ENCODE peak calls at places on chromosomes 2 and 18, in six cellular contexts. G, W, U, H, N and L are unnamed samples.

GRCh38 chr2:30408961-30409387 is 38.1 kb upstream of the LCLAT1 start:
- DNase-seq in G (no peak), W (no peak), U (no peak), H (peak; percentile 74), N (no peak), L (no peak)

GRCh38 chr18:57544958-57545661 is 41.4 kb downstream of the FECH start:
- DNase-seq in G (no peak), W (no peak), U (no peak), H (no peak), N (no peak), L (no peak)

GRCh38 chr2:152635635-152636298 is 81.5 kb downstream of the PRPF40A start:
- DNase-seq in G (peak; percentile 45), W (no peak), U (peak; percentile 70), H (peak; percentile 65), N (no peak), L (peak; percentile 60)

GRCh38 chr2:63678085-63678484 is 89.3 kb downstream of the MDH1 start:
- DNase-seq in G (no peak), W (no peak), U (no peak), H (no peak), N (no peak), L (no peak)

GRCh38 chr18:79695269-79695668 is 15.7 kb downstream of the CTDP1 start:
- DNase-seq in G (peak; percentile 11), W (no peak), U (no peak), H (peak; percentile 18), N (no peak), L (no peak)

GRCh38 chr18:7158201-7158600 is 40.6 kb upstream of the LAMA1 start:
- DNase-seq in G (no peak), W (no peak), U (no peak), H (peak; percentile 34), N (peak; percentile 48), L (peak; percentile 62)

GRCh38 chr2:33550206-33550605 is 48.9 kb downstream of the FAM98A start:
- DNase-seq in G (no peak), W (no peak), U (no peak), H (no peak), N (no peak), L (no peak)

GRCh38 chr2:133740500-133740899 is 172.2 kb upstream of the NCKAP5 start:
- DNase-seq in G (no peak), W (no peak), U (no peak), H (no peak), N (no peak), L (no peak)

GRCh38 chr2:132038179-132038882 is 123.4 kb downstream of the ANKRD30BL start:
- DNase-seq in G (no peak), W (no peak), U (no peak), H (no peak), N (no peak), L (no peak)

GRCh38 chr2:132489150-132489549 is 72.5 kb downstream of the GPR39 start:
- DNase-seq in G (peak; percentile 25), W (no peak), U (no peak), H (no peak), N (no peak), L (peak; percentile 38)

GRCh38 chr18:44708451-44709083 is 27.9 kb downstream of the SETBP1 start:
- DNase-seq in G (no peak), W (no peak), U (no peak), H (peak; percentile 85), N (no peak), L (no peak)
- H3K4me3 ChIP-seq in G (no peak overlapping the region), W (no peak overlapping the region), U (no peak overlapping the region), H (no peak overlapping the region), N (no peak overlapping the region), L (no peak overlapping the region)

GRCh38 chr2:173750332-173750731 is 214.8 kb downstream of the SP3 start:
- DNase-seq in G (no peak), W (peak; percentile 43), U (no peak), H (peak; percentile 46), N (peak; percentile 1), L (peak; percentile 29)
- TF ChIP-seq CTCF in G (no peak), W (peak; percentile 21), U (no peak), H (no peak), N (peak; percentile 19), L (peak; percentile 27)

GRCh38 chr2:44926957-44927356 is 14.5 kb upstream of the SIX3 start:
- DNase-seq in G (no peak), W (no peak), U (no peak), H (no peak), N (no peak), L (no peak)

GRCh38 chr2:44930274-44930826 is 11.2 kb upstream of the SIX3 start:
- DNase-seq in G (no peak), W (no peak), U (no peak), H (no peak), N (no peak), L (no peak)

GRCh38 chr2:44929680-44930273 is 11.7 kb upstream of the SIX3 start:
- DNase-seq in G (peak; percentile 32), W (no peak), U (no peak), H (no peak), N (no peak), L (no peak)

GRCh38 chr2:44928660-44929471 is 12.6 kb upstream of the SIX3 start:
- DNase-seq in G (no peak), W (no peak), U (no peak), H (no peak), N (no peak), L (no peak)

DNA sequence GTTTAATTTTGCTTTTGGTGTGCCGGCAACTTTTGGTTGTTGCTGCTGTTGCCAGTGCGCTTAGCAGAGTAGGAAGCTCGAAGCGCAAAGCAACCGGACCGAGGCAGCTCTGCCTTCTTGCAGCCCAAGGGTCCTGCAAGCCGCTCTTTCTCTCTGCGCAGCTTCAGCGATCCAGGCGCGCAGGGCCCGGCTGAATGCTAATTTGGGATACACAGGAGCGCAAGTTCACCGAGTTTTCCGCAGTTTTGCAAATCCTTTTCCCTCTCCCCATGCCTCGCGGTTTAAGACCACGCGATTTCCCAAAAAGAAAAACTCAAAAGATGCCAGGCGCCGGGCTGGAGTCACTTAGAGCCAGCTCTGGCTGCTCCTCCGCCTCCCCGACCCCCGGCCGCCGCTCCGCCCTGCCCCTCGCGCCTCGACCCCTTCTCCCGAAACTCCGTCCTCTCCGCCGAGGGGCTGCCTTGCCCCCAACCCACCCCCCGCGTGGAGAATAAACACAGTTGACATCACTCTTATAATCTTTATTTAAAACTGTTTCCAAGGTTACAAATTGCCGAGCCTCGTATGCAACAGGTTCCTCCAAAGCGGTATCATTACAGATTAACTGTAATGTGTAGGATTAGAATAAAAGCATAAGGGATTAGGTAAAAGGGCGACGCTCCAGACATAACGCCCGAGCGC is 13.4 kb upstream of the SIX3 start:
- DNase-seq in G (no peak), W (no peak), U (no peak), H (no peak), N (no peak), L (no peak)
- H3K4me3 ChIP-seq in G (no peak overlapping the region), W (no peak overlapping the region), U (peak overlapping the region; percentile 39), H (no peak overlapping the region), N (no peak overlapping the region), L (no peak overlapping the region)

DNA sequence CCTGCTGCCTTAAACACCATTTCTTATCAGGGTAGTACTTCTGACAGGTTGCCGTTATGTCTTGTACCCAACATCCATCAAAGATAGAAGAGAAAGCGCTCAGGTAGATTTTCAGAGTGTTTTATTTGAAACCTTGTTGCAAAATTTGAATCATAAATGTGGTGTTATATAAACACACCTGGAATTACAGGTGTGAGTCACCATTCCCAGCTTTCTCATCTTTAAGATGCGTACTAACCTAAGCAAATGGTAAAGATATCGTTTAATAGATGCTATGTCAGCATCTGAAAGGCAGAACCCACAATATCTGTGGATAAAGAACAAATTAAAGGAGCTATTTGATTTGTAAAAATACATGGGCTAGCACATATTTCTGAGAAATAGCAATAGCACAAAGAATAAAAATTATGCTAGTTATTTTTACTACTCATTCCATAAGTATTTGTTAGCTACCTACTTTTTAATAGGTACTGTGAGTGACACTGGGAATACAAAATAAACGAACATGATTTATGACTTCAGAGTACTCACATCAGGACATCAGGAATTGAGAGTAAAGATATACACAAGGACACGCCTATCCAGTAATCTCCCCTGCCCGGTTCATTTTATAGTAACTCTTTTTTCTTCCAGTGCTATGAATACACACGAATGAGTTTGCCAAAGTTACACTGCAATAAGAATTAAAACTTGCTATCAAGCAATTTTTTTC is 193.8 kb downstream of the RBM43 start:
- DNase-seq in G (no peak), W (no peak), U (no peak), H (no peak), N (no peak), L (peak; percentile 60)
- TF ChIP-seq CTCF in G (no peak), W (no peak), U (no peak), H (no peak), N (no peak), L (no peak)

GRCh38 chr2:238850096-238850495 is 2.2 kb downstream of the TWIST2 start:
- DNase-seq in G (no peak), W (no peak), U (no peak), H (peak; percentile 87), N (no peak), L (no peak)
- H3K4me3 ChIP-seq in G (no peak overlapping the region), W (peak overlapping the region; percentile 82), U (peak overlapping the region; percentile 61), H (peak overlapping the region; percentile 99), N (peak overlapping the region; percentile 94), L (no peak overlapping the region)

DNA sequence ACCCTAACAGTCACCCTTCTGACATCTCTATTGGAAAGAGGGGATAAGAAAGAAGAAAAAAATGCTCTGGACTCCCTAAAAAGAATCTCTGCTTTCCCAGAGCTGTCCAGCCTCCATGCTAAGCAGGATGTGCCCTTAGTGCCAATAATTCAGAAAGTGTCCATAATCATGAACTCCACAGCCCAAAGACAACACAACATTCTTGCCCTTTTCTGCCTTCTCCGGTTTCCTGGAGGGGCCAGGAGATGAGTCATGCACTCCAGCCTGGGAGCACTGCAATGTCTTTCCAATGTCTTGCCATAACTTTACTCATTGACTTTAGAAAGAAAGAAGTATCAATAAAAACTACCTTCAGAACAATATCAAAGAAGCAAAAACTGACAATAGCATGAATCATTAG is 44.0 kb downstream of the KLF7 start:
- DNase-seq in G (no peak), W (peak; percentile 59), U (no peak), H (peak; percentile 88), N (no peak), L (peak; percentile 55)
- TF ChIP-seq CTCF in G (no peak), W (no peak), U (no peak), H (no peak), N (no peak), L (no peak)

GRCh38 chr18:43079422-43079821 is 36.1 kb downstream of the RIT2 start:
- DNase-seq in G (no peak), W (no peak), U (no peak), H (no peak), N (no peak), L (no peak)
- H3K4me3 ChIP-seq in G (no peak overlapping the region), W (no peak overlapping the region), U (no peak overlapping the region), H (no peak overlapping the region), N (no peak overlapping the region), L (no peak overlapping the region)

DNA sequence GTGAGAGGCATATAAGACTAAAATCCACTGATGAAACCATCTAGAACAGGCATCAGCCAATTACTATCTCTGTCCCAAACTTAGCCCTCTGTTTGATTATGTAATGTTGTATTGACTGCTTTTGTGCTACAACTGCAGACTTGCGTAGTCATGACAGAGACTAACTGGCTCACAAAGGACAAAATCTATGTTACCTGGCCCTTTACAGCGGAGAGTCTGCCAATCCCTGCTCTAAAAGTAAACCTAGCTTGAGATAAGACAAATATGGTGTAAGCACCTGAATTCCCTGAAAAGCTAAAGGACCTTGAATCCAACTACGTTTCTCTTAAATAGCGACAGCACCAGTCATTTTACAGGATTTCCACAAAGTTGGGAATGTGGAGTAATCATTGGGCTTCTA is 102.8 kb upstream of the LRRTM1 start:
- DNase-seq in G (no peak), W (no peak), U (no peak), H (no peak), N (no peak), L (no peak)
- TF ChIP-seq CTCF in G (no peak), W (no peak), U (no peak), H (no peak), N (no peak), L (no peak)